ENCODE peak calls at places on chromosome 6, in eight cellular contexts. T is psoas muscle; S is pancreas; M is transverse colon; Y is DND-41; I is PC-9; J is SJSA1; R is CD8-positive, alpha-beta T cell. N is an unnamed sample.
A peak's percentile ranks its signal among the peaks of the same experiment; 100 is the strongest.

GRCh38 chr6:15793826-15794225 is 131.0 kb upstream of the DTNBP1 start:
- DNase-seq in I (no peak), S (no peak), T (no peak), J (no peak), M (no peak), Y (no peak), R (no peak), N (no peak)

GRCh38 chr6:28212510-28213212 is 12.4 kb upstream of the ZSCAN9 start:
- DNase-seq in I (peak; percentile 84), T (no peak), M (peak; percentile 50), R (no peak), Y (no peak), S (peak; percentile 42), J (peak; percentile 75), N (no peak)

GRCh38 chr6:28497306-28497705 is 18.3 kb downstream of the GPX6 start:
- DNase-seq in T (no peak), J (no peak), Y (no peak), I (no peak), M (no peak), R (no peak), S (no peak), N (no peak)

GRCh38 chr6:1856381-1856780 is 246.7 kb downstream of the FOXC1 start:
- DNase-seq in M (peak; percentile 71), J (no peak), R (no peak), I (no peak), Y (peak; percentile 94), S (no peak), T (no peak), N (no peak)

GRCh38 chr6:22808466-22808865 is 239.1 kb downstream of the HDGFL1 start:
- DNase-seq in M (no peak), I (no peak), J (no peak), R (no peak), S (no peak), Y (no peak), T (no peak), N (no peak)

GRCh38 chr6:14635933-14636599 is 518.5 kb downstream of the CD83 start:
- DNase-seq in R (no peak), S (no peak), Y (peak; percentile 17), T (no peak), M (no peak), J (no peak), I (no peak), N (no peak)

GRCh38 chr6:170269151-170269872 is 21.6 kb downstream of the DLL1 start:
- DNase-seq in Y (no peak), M (peak; percentile 61), I (no peak), R (no peak), S (peak; percentile 83), J (no peak), T (no peak), N (no peak)

GRCh38 chr6:20706293-20707165 is 172.3 kb downstream of the CDKAL1 start:
- DNase-seq in I (no peak), T (no peak), S (no peak), Y (no peak), R (no peak), J (no peak), M (no peak), N (no peak)

GRCh38 chr6:109336221-109336955 is 45.9 kb downstream of the CD164 start:
- DNase-seq in Y (no peak), T (no peak), S (peak; percentile 67), R (no peak), I (peak; percentile 60), M (peak; percentile 83), J (no peak), N (no peak)

GRCh38 chr6:2285510-2285909 is 40.1 kb upstream of the GMDS start:
- DNase-seq in R (no peak), M (no peak), Y (no peak), J (no peak), S (no peak), I (no peak), T (no peak), N (no peak)

GRCh38 chr6:24064832-24065231 is 61.2 kb upstream of the NRSN1 start:
- DNase-seq in I (no peak), Y (no peak), J (no peak), S (no peak), R (no peak), M (no peak), T (no peak), N (no peak)

GRCh38 chr6:44423306-44423705 is 35.8 kb downstream of the CDC5L start:
- DNase-seq in Y (no peak), I (no peak), S (no peak), M (no peak), J (no peak), T (no peak), R (no peak), N (no peak)

GRCh38 chr6:111573118-111573883 is 32.4 kb downstream of the TRAF3IP2 start:
- DNase-seq in Y (peak; percentile 87), R (no peak), M (no peak), I (peak; percentile 36), S (no peak), J (peak; percentile 98), T (no peak), N (no peak)

GRCh38 chr6:31882344-31882743 is 3.5 kb upstream of the SLC44A4 start:
- DNase-seq in I (no peak), T (no peak), R (no peak), Y (no peak), J (peak; percentile 40), S (no peak), M (no peak), N (no peak)

GRCh38 chr6:46002264-46002663 is 13.4 kb downstream of the CLIC5 start:
- DNase-seq in M (peak; percentile 56), S (no peak), Y (no peak), T (no peak), I (peak; percentile 4), J (no peak), R (no peak), N (no peak)

GRCh38 chr6:108966855-108967755 is 118.9 kb downstream of the ARMC2 start:
- DNase-seq in R (no peak), I (peak; percentile 77), T (peak; percentile 36), Y (no peak), J (peak; percentile 53), S (no peak), M (no peak), N (no peak)

GRCh38 chr6:92376711-92377110 is 1042.6 kb downstream of the EPHA7 start:
- DNase-seq in I (no peak), Y (no peak), R (no peak), S (no peak), M (no peak), T (no peak), J (no peak), N (no peak)

GRCh38 chr6:56849876-56850275 is 105.0 kb upstream of the BEND6 start:
- DNase-seq in S (no peak), M (no peak), R (no peak), I (no peak), T (no peak), J (peak; percentile 74), Y (no peak), N (no peak)

DNA sequence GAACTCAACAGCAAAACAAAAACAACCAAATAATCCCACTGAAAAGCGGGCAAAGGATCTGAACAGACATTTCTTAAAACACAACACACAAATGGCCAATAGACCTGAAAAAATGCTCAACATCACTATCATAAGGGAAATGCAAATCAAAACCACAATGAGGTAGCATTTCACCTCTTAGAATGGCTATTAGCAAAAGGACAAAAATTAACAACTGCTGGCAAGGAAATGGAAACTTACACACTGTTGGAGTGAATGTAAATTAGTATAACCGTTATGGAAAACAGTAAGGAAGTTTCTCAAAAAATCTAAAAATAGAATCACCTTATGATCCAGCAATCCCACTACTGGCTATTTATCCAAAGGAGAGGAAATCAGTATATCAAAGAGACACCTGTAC is 20.9 kb downstream of the FAM8A1 start:
- DNase-seq in J (no peak), M (no peak), I (no peak), S (no peak), T (no peak), R (no peak), Y (no peak), N (no peak)
- H3K4me1 ChIP-seq in J (no peaks in the 10 kb centered on the region), M (peaks cover 5% of the 10 kb centered on the region), I (no peaks in the 10 kb centered on the region), S (no peaks in the 10 kb centered on the region), T (no peaks in the 10 kb centered on the region), R (no peaks in the 10 kb centered on the region), Y (no peaks in the 10 kb centered on the region), N (no peaks in the 10 kb centered on the region)

GRCh38 chr6:72741083-72741482 is 119.2 kb downstream of the KCNQ5 start:
- DNase-seq in M (no peak), R (no peak), J (no peak), Y (no peak), T (no peak), I (no peak), S (no peak), N (no peak)
- H3K27ac ChIP-seq in M (no peak overlapping the region), R (no peak overlapping the region), J (no peak overlapping the region), Y (no peak overlapping the region), T (peak overlapping the region; percentile 81), I (no peak overlapping the region), S (no peak overlapping the region), N (no peak overlapping the region)

DNA sequence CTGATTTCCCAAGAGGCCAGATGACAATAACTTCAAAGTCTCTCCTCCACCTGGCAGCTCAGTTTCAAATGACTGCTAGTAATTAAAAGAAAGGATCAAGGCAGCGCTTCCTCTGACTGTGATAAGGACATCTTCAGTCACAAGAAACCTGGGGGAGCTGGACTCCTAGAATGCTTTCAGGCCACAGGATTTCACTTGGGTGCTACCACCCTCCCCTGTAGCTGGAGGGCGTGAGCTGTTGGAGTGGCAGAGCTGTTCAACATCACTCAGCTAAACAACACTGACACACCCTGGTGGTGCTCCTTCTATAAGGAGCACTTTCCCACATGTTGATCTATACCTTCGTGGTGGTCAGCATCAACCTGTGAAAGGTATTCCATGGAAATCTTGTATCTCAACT is 2.2 kb upstream of the CNR1 start:
- DNase-seq in M (no peak), T (no peak), J (no peak), I (no peak), Y (no peak), R (no peak), S (no peak), N (no peak)
- H3K4me3 ChIP-seq in M (no peak overlapping the region), T (no peak overlapping the region), J (no peak overlapping the region), I (no peak overlapping the region), Y (no peak overlapping the region), R (no peak overlapping the region), S (no peak overlapping the region), N (no peak overlapping the region)

GRCh38 chr6:33203443-33204164 is 851 bp upstream of the HSD17B8 start:
- DNase-seq in I (no peak), M (no peak), S (no peak), Y (no peak), R (no peak), J (no peak), T (no peak), N (no peak)
- H3K4me1 ChIP-seq in I (peaks cover 45% of the 10 kb centered on the region), M (peaks cover 58% of the 10 kb centered on the region), S (peaks cover 30% of the 10 kb centered on the region), Y (peaks cover 62% of the 10 kb centered on the region), R (peaks cover 53% of the 10 kb centered on the region), J (peaks cover 57% of the 10 kb centered on the region), T (peaks cover 26% of the 10 kb centered on the region), N (peaks cover 34% of the 10 kb centered on the region)

GRCh38 chr6:30647802-30648460 is 998 bp downstream of the C6orf136 start:
- DNase-seq in T (no peak), R (no peak), S (no peak), I (no peak), M (no peak), J (no peak), Y (no peak), N (no peak)
- H3K27ac ChIP-seq in T (peak overlapping the region; percentile 88), R (peak overlapping the region; percentile 80), S (peak overlapping the region; percentile 86), I (peak overlapping the region; percentile 39), M (peak overlapping the region; percentile 98), J (no peak overlapping the region), Y (peak overlapping the region; percentile 95), N (peak overlapping the region; percentile 91)